ENCODE peak calls at places on chromosomes 16 and 17, in five cellular contexts. J, K, F, H and C are unnamed samples.

GRCh38 chr17:57939797-57940196 is 15.4 kb downstream of the CUEDC1 start:
- DNase-seq in K (no peak), J (peak; percentile 95), H (no peak), F (peak; percentile 64), C (peak; percentile 75)

GRCh38 chr17:77647531-77647930 is 311.0 kb upstream of the TNRC6C start:
- DNase-seq in J (no peak), K (no peak), F (no peak), H (no peak), C (no peak)

GRCh38 chr17:75531724-75532090 is 6.2 kb downstream of the LLGL2 start:
- DNase-seq in H (no peak), J (no peak), K (no peak), F (no peak), C (no peak)

GRCh38 chr17:70373369-70373768 is 204.0 kb downstream of the KCNJ2 start:
- DNase-seq in F (no peak), H (no peak), J (no peak), K (no peak), C (no peak)

GRCh38 chr17:69646729-69647128 is 232.2 kb downstream of the MAP2K6 start:
- DNase-seq in K (no peak), J (no peak), F (no peak), H (no peak), C (no peak)

GRCh38 chr16:3058173-3059030 is 7.0 kb upstream of the IL32 start:
- DNase-seq in H (no peak), K (no peak), J (peak; percentile 81), F (peak; percentile 22), C (no peak)

GRCh38 chr16:23434380-23434779 is 18.6 kb downstream of the COG7 start:
- DNase-seq in F (peak; percentile 63), K (peak; percentile 63), J (peak; percentile 78), H (peak; percentile 66), C (peak; percentile 40)

GRCh38 chr16:70476272-70477020 is 22.1 kb downstream of the FCSK start:
- DNase-seq in K (peak; percentile 73), J (no peak), H (peak; percentile 93), F (no peak), C (peak; percentile 96)

GRCh38 chr17:30161601-30162000 is 45.0 kb downstream of the NSRP1 start:
- DNase-seq in H (peak; percentile 10), J (no peak), F (no peak), K (no peak), C (no peak)

GRCh38 chr17:76725580-76726230 is 701 bp downstream of the JMJD6 start:
- DNase-seq in J (peak; percentile 74), F (peak; percentile 50), H (peak; percentile 59), K (peak; percentile 57), C (no peak)

GRCh38 chr17:21129023-21129681 is 2.4 kb downstream of the DHRS7B start:
- DNase-seq in F (peak; percentile 22), K (peak; percentile 12), J (no peak), H (peak; percentile 80), C (no peak)

GRCh38 chr17:28018439-28019070 is 23.9 kb upstream of the NLK start:
- DNase-seq in F (no peak), H (no peak), J (no peak), K (peak; percentile 38), C (no peak)

GRCh38 chr16:80449332-80449731 is 91.5 kb upstream of the DYNLRB2 start:
- DNase-seq in F (no peak), K (no peak), J (no peak), H (no peak), C (no peak)

GRCh38 chr16:89117975-89118289 is 24.3 kb downstream of the ACSF3 start:
- DNase-seq in J (no peak), H (no peak), F (no peak), K (no peak), C (no peak)

GRCh38 chr16:51237207-51237606 is 86.1 kb upstream of the SALL1 start:
- DNase-seq in K (no peak), H (no peak), J (no peak), F (peak; percentile 53), C (no peak)

GRCh38 chr16:8655184-8655717 is 19.2 kb upstream of the ABAT start:
- DNase-seq in J (peak; percentile 56), K (no peak), F (no peak), H (no peak), C (peak; percentile 31)

GRCh38 chr16:10312023-10312422 is 73.8 kb upstream of the ATF7IP2 start:
- DNase-seq in K (no peak), F (no peak), J (no peak), H (no peak), C (no peak)